ENCODE peak calls at places on chromosomes 4 and X, in six cellular contexts. V is HCT116, H is MM.1S, D is GM23248, T is GM23338, J is fibroblast of lung. N is an unnamed sample. For H3K27me3, the result is how much of the 10 kb centered on the place peaks cover.

GRCh38 chr4:133624744-133625143 is 475.6 kb downstream of the PCDH10 start:
- DNase-seq in D (no peak), J (no peak), V (no peak), H (no peak), T (peak), N (no peak)

GRCh38 chr4:148053298-148054003 is 321.6 kb downstream of the ARHGAP10 start:
- DNase-seq in D (no peak), V (no peak), H (no peak), T (no peak), J (peak), N (peak)

GRCh38 chr4:52853351-52853750 is 8.8 kb upstream of the RASL11B start:
- DNase-seq in H (no peak), D (peak), J (peak), T (no peak), V (no peak), N (no peak)

GRCh38 chrX:39073131-39073530 is 271.9 kb downstream of the MID1IP1 start:
- DNase-seq in D (no peak), H (no peak), J (no peak), V (no peak), T (no peak), N (peak)

GRCh38 chr4:168811793-168812651 is 198.0 kb downstream of the CBR4 start:
- DNase-seq in V (no peak), H (no peak), T (no peak), J (peak), D (peak), N (no peak)

GRCh38 chrX:133697656-133698055 is 282.4 kb upstream of the GPC4 start:
- DNase-seq in V (no peak), T (no peak), D (peak), H (no peak), J (no peak), N (no peak)

GRCh38 chrX:73127700-73128241 is 48.5 kb upstream of the PABPC1L2A start:
- DNase-seq in H (no peak), J (no peak), D (no peak), T (peak), V (no peak), N (peak)

GRCh38 chrX:103686199-103687072 is at the start of gene MORF4L2:
- DNase-seq in D (peak), H (peak), V (peak), T (peak), J (peak), N (peak)

GRCh38 chrX:20112022-20112421 is 4.7 kb downstream of the MAP7D2 start:
- DNase-seq in V (no peak), J (no peak), D (no peak), T (no peak), H (no peak), N (no peak)

GRCh38 chr4:121950680-121951569 is 935 bp downstream of the TRPC3 start:
- DNase-seq in J (peak), V (no peak), D (peak), H (peak), T (peak), N (no peak)
- TF ChIP-seq EZH2 in J (no peak), V (no peak), D (peak), H (no peak), T (peak), N (no peak)

DNA sequence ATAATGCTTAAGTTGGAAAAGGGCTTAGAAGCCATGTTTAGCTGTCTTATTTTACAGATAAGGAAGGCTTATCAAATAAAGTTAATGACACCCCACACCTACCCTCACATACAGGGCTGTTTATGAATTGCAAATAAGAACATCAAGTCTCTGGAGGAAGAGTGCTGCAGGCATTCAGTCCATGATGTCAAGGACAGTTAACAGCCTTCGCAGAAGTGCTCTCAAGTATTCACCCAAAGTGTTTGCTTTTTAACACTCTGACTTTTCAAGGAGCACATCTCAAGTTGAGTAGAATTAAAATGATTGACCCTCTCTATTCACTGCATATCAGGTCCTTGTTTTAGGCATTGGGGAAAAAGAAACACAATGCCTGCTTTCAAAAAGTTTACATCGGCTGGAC is 328.7 kb downstream of the LDB2 start:
- DNase-seq in D (no peak), T (no peak), V (no peak), H (no peak), J (no peak), N (no peak)
- H2AFZ ChIP-seq in D (no peak), T (no peak), V (no peak), H (no peak), J (no peak), N (no peak)

DNA sequence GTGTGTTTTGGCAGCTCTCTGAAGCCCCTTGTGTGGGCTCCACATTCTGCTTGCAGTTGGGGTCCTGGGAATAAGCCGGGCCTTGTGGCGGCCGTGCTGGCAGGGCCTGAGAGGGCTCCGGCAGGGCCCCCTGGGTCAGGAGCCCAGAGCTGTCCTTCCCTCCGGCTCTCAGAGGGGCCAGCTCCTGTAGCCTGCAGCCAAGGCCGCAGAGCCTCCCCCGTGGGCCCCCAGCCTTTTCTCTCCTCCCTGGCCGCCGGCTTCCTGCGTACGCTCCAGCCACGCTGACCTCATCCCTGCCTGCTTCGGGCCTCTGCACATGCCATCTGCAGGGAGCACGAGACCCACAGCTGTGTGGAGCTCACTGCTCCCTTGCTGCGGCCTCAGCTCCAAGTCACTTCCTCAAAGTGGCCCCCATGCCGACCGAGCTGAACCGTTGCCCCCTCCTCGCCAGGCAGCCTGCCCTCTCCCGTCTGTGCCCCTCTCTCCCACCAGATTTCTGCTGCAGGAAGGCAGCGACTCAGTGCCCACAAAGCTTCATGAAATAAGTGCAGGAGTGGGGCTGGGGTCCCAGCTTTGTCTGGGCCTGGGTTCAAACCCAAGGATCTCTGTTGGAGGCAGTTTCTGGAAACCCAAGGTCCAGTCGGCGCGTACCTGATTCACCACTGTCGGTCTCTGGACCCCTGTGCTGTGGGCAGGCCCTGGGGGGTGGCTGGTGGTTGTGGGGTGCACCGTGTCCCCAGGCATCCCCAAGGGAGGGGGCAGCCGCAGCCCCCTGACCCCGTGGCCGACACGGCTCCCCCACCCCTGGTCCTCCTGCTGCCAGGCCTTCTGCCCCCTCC is 57.1 kb upstream of the NKX1-1 start:
- DNase-seq in V (no peak), T (no peak), H (no peak), J (peak), D (peak), N (no peak)
- H3K27me3 ChIP-seq in V (under half), T (under half), H (under half), J (under half), D (under half), N (under half)

GRCh38 chr4:28360681-28361080 is 1500.0 kb downstream of the STIM2 start:
- DNase-seq in H (no peak), V (no peak), J (no peak), D (no peak), T (no peak), N (no peak)

GRCh38 chr4:28351826-28352225 is 1491.2 kb downstream of the STIM2 start:
- DNase-seq in J (no peak), D (no peak), T (no peak), H (no peak), V (no peak), N (no peak)

GRCh38 chr4:28357985-28358384 is 1497.3 kb downstream of the STIM2 start:
- DNase-seq in V (peak), D (peak), H (no peak), J (peak), T (peak), N (peak)

GRCh38 chr4:28350485-28350884 is 1489.8 kb downstream of the STIM2 start:
- DNase-seq in D (peak), H (no peak), J (peak), T (no peak), V (no peak), N (peak)

DNA sequence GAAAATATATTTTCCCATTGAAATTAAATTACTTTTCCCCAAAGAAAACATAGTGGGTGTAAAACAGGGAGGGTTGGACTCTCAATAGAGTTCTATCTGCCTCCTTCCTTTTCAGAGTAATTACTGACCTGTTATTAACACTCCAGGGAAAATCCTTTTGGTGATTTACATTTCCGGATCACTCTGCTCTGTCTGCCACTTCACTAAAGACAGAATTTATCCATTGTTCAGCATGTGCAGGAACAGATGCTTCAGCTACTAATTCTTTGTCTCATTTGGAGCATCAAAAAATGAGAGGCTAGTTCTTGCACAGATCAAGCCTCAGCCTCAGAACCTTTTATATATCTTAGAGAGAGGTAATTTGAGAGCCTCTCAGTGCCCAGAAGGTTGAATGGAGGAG is 1494.2 kb downstream of the STIM2 start:
- DNase-seq in H (no peak), D (no peak), J (no peak), V (no peak), T (no peak), N (no peak)
- TF ChIP-seq EZH2 in H (no peak), D (no peak), J (no peak), V (no peak), T (no peak), N (no peak)

DNA sequence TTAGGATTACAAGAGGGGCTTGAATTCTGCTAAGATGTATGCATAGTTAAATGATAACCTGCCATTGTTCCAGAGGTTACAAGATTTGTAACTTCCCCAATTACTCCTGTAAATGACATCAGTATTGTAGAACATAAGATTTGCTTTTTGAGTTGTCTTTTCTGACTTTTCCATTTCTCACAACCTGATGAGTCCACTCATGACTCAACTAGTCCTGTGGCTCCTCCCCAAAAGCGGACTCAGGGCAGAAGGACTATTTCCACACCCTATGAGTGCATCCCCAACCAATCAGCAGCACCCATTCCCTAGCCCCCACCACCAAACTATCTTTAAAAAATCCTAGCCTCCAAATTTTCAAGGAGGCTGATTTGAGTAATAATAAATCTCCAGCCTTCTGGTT is 54.7 kb downstream of the HOPX start:
- DNase-seq in H (no peak), T (no peak), D (peak), V (no peak), J (no peak), N (no peak)
- H2AFZ ChIP-seq in H (no peak), T (no peak), D (no peak), V (no peak), J (no peak), N (no peak)

DNA sequence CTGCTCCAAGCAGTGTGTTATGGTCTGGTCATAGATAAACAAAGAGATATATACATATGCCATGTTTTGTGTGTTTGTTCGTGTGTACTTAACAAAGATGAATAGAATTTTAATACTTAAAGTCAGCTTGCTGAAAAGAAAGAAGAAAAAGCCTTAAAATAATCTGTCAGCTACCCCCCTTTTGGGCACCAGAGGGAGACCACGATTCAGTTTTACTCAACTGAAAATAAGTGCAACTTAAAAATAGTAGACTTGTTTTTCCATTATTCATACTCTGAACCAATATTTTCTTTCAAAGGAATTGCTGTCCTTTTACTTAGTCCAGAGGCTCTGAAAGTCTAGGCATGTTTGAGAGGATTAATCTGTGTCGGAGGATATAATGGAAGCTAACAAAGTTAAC is 181.7 kb upstream of the AGTR2 start:
- DNase-seq in D (peak), H (no peak), V (no peak), T (peak), J (peak), N (peak)
- H3K27me3 ChIP-seq in D (under half), H (under half), V (under half), T (under half), J (under half), N (under half)

DNA sequence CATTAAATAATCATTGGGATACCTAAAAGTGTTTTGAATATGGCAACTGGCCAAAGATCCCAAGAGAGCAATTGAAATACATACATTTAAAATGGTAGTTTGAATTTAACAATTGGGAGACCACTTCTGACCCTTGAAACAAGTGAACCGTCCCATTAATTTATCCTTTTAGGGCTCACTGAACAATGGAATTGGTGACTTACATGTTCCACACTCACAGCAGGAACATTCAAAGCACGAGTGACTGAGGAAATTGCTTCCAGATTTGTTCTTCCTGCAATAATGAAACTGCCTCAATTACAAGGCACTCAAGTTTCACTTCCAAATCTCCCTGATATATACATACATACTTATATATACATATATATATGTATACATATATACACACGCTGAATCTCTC is 20.6 kb downstream of the SLC39A8 start:
- DNase-seq in T (no peak), H (no peak), V (no peak), D (peak), J (no peak), N (no peak)
- TF ChIP-seq EZH2 in T (no peak), H (no peak), V (no peak), D (no peak), J (no peak), N (no peak)

DNA sequence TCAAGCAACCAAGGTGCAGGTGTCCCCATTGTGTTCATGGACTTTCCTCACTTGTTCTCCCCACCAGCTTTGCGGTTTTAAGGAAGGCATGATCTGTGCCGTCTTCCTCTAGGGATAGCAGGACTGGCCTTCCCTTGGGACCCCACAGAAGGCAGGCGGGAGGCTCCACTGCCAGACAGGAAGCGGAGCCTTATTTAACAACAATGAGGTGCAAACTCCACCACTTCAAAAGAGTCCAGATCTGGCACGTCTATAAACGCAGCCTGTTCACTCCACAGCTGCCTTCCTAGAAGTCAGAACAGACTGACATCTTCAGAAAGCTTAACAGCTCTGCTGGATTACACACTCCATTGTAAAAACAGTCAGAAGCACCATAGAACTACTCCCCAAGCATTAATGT is 1.7 kb upstream of the GPR143 start:
- DNase-seq in H (no peak), D (no peak), J (no peak), V (no peak), T (no peak), N (no peak)
- H2AFZ ChIP-seq in H (no peak), D (no peak), J (no peak), V (no peak), T (no peak), N (no peak)

GRCh38 chrX:68848189-68848940 is 19.5 kb downstream of the EFNB1 start:
- DNase-seq in H (no peak), T (no peak), V (no peak), J (no peak), D (no peak), N (no peak)
- H3K27me3 ChIP-seq in H (under half), T (under half), V (under half), J (under half), D (under half), N (under half)

DNA sequence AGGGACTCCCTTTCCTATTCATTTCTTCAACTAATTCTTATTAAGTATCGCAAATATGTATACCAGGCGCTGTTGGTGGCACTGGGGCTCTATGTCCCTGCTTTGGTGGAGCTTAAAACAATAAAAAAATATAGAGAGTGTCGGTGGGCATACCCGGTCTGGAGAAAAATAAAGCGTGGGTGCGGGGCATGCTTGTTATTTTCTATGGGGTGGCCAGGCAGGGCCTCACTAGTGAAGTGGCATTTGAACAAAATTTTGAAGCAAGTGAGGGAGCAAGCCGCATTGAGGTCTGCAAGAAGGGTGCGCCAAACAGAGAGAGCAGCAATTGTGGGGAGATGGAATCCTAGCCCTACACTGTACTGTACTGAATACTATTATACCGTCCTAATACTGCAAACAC is 565 bp upstream of the IDS start:
- DNase-seq in J (no peak), D (no peak), T (no peak), H (no peak), V (no peak), N (no peak)
- TF ChIP-seq EZH2 in J (no peak), D (no peak), T (no peak), H (no peak), V (no peak), N (no peak)